ENCODE peak calls at places on chromosomes 6 and 20, in seven cellular contexts. E, H, G, Y, A, T and V are unnamed samples.

GRCh38 chr6:13278184-13278583 is 50.2 kb downstream of the TBC1D7 start:
- DNase-seq in Y (no peak), G (peak), H (no peak), E (no peak), A (no peak), T (no peak), V (no peak)

GRCh38 chr6:6218246-6219085 is 102.0 kb downstream of the F13A1 start:
- DNase-seq in G (peak), E (no peak), Y (no peak), A (no peak), T (peak), H (no peak), V (no peak)

GRCh38 chr6:129866256-129866655 is 5.1 kb upstream of the TMEM244 start:
- DNase-seq in A (no peak), E (no peak), T (no peak), H (no peak), G (no peak), Y (no peak), V (no peak)

GRCh38 chr6:7241709-7242645 is 71.0 kb downstream of the SSR1 start:
- DNase-seq in A (no peak), E (no peak), G (no peak), T (no peak), H (no peak), Y (no peak), V (no peak)

GRCh38 chr6:170128811-170129681 is 161.8 kb downstream of the DLL1 start:
- DNase-seq in G (no peak), A (no peak), Y (no peak), E (no peak), H (no peak), T (no peak), V (peak)

GRCh38 chr6:83615025-83615999 is 93.6 kb downstream of the SNAP91 start:
- DNase-seq in T (peak), Y (no peak), H (peak), G (no peak), A (peak), E (no peak), V (no peak)

GRCh38 chr20:23340524-23340923 is 10.1 kb upstream of the NXT1 start:
- DNase-seq in G (peak), T (peak), Y (no peak), H (no peak), E (no peak), A (peak), V (no peak)

GRCh38 chr6:41689171-41690008 is 46.0 kb downstream of the TFEB start:
- DNase-seq in G (no peak), T (peak), Y (no peak), A (no peak), H (no peak), E (no peak), V (no peak)

GRCh38 chr20:4885877-4886276 is 115.4 kb downstream of the SLC23A2 start:
- DNase-seq in Y (no peak), H (no peak), E (no peak), T (no peak), G (no peak), A (no peak), V (no peak)

GRCh38 chr20:51579137-51579536 is 36.6 kb upstream of the NFATC2 start:
- DNase-seq in H (no peak), G (no peak), T (no peak), A (no peak), Y (no peak), E (no peak), V (no peak)